ENCODE peak calls at places on chromosomes 12 and 14, in ten cellular contexts. Z is nephron progenitor cell; G is MCF 10A; J is CD8-positive, alpha-beta T cell; L is astrocyte of the spinal cord; Y is IMR-90; S is fibroblast of mammary gland; E is lung; I is HFFc6; F is endothelial cell of umbilical vein. R is an unnamed sample.
A peak's percentile ranks its signal among the peaks of the same experiment; 100 is the strongest.

GRCh38 chr12:108985750-108986149 is 35.1 kb downstream of the SVOP start:
- DNase-seq in Z (no peak), F (no peak), Y (no peak), S (no peak), G (no peak), L (no peak), I (no peak), J (no peak), E (no peak), R (no peak)

GRCh38 chr12:94208433-94208921 is 60.1 kb downstream of the PLXNC1 start:
- DNase-seq in S (peak; percentile 47), G (no peak), E (no peak), Z (no peak), I (no peak), Y (no peak), J (no peak), F (no peak), L (no peak), R (no peak)

GRCh38 chr12:51191516-51192283 is 18.8 kb upstream of the TFCP2 start:
- DNase-seq in G (no peak), L (no peak), E (no peak), Y (no peak), J (no peak), S (no peak), I (no peak), F (no peak), Z (no peak), R (no peak)

GRCh38 chr14:82779301-82779700 is 1245.6 kb upstream of the SEL1L start:
- DNase-seq in I (no peak), G (no peak), Y (no peak), F (no peak), J (no peak), L (no peak), E (peak; percentile 57), Z (no peak), S (no peak), R (no peak)

GRCh38 chr12:25585021-25585523 is 32.0 kb upstream of the LMNTD1 start:
- DNase-seq in L (peak; percentile 80), E (peak; percentile 42), Y (peak; percentile 17), Z (no peak), F (peak; percentile 45), G (peak; percentile 95), S (peak; percentile 94), J (no peak), I (no peak), R (peak; percentile 96)

GRCh38 chr14:34714320-34715107 is at the start of gene CFL2:
- DNase-seq in G (peak; percentile 54), L (peak; percentile 71), I (peak; percentile 64), F (peak; percentile 81), S (peak; percentile 50), E (peak; percentile 83), J (peak; percentile 67), Y (peak; percentile 52), Z (peak; percentile 88), R (peak; percentile 67)

GRCh38 chr14:77311217-77311616 is 9.5 kb downstream of the POMT2 start:
- DNase-seq in S (peak; percentile 67), I (no peak), L (no peak), J (no peak), F (no peak), E (no peak), Y (no peak), G (peak; percentile 25), Z (no peak), R (no peak)

GRCh38 chr14:104891664-104892500 is 26.8 kb downstream of the CEP170B start:
- DNase-seq in J (peak; percentile 4), Z (no peak), F (no peak), I (no peak), G (no peak), L (no peak), Y (no peak), S (no peak), E (no peak), R (no peak)

GRCh38 chr12:68958337-68958736 is 25.4 kb upstream of the CPM start:
- DNase-seq in Y (no peak), S (no peak), Z (no peak), I (no peak), F (no peak), E (no peak), J (no peak), L (no peak), G (no peak), R (no peak)

GRCh38 chr14:104768437-104769323 is 15.7 kb downstream of the SIVA1 start:
- DNase-seq in Z (peak; percentile 99), Y (peak; percentile 72), S (peak; percentile 71), I (peak; percentile 80), J (peak; percentile 96), F (peak; percentile 75), L (peak; percentile 73), G (peak; percentile 77), E (peak; percentile 91), R (peak; percentile 83)

DNA sequence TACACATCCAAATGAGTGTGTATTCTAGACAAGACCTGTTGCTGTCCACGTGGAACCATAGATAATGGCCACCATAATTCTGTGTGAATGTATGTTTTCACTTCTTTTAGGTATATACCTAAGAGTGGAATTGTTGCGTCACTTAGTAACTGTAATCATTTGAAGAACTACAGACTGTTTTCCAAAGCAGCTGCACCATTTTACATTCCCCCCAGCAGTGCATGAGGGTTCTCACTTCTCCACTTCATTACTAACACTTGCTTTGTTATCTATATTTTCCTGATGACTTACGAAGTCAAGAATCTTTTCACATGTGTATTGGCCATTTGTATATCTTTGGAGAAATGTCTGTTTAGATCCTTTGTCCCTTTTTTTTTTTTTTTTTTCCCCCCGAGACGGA is 106.4 kb downstream of the SCFD1 start:
- DNase-seq in F (no peak), Y (no peak), L (no peak), G (no peak), E (no peak), Z (no peak), I (no peak), J (no peak), S (no peak), R (no peak)
- TF ChIP-seq CTCF in F (no peak), Y (no peak), L (no peak), G (no peak), E (no peak), Z (no peak), I (no peak), J (no peak), S (no peak), R (no peak)

GRCh38 chr14:37089410-37089809 is 83.0 kb downstream of the SLC25A21 start:
- DNase-seq in S (no peak), E (no peak), F (no peak), Y (no peak), G (no peak), J (no peak), L (no peak), Z (no peak), I (no peak), R (no peak)
- TF ChIP-seq CTCF in S (no peak), E (no peak), F (no peak), Y (no peak), G (no peak), J (no peak), L (no peak), Z (no peak), I (no peak), R (no peak)

DNA sequence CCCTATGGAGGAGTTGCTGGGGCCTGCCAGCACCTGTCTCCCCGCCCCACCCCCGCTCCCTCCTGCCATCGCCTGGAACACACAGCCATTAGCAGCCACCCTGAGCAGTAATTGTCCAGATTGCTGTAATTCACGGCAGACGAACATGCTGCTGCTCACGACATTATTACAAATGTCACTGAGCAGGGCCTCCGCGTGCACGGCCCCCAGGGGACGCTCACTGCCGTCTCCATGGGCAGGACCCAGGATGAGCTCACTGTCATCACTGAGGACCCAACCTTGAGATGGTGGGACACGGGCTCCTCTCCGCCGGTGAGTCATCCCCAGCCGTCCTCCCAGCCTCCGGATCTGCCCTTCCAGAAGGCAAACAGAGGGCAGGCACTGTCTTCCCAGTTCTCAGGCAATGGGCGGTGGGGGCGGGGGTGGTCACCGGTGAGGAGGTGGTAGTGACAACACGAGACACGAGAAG is 100.4 kb downstream of the RFLNA start:
- DNase-seq in F (no peak), E (no peak), Y (no peak), G (no peak), Z (no peak), S (no peak), I (no peak), L (no peak), J (no peak), R (no peak)
- TF ChIP-seq CTCF in F (no peak), E (no peak), Y (no peak), G (no peak), Z (no peak), S (no peak), I (no peak), L (no peak), J (no peak), R (no peak)

DNA sequence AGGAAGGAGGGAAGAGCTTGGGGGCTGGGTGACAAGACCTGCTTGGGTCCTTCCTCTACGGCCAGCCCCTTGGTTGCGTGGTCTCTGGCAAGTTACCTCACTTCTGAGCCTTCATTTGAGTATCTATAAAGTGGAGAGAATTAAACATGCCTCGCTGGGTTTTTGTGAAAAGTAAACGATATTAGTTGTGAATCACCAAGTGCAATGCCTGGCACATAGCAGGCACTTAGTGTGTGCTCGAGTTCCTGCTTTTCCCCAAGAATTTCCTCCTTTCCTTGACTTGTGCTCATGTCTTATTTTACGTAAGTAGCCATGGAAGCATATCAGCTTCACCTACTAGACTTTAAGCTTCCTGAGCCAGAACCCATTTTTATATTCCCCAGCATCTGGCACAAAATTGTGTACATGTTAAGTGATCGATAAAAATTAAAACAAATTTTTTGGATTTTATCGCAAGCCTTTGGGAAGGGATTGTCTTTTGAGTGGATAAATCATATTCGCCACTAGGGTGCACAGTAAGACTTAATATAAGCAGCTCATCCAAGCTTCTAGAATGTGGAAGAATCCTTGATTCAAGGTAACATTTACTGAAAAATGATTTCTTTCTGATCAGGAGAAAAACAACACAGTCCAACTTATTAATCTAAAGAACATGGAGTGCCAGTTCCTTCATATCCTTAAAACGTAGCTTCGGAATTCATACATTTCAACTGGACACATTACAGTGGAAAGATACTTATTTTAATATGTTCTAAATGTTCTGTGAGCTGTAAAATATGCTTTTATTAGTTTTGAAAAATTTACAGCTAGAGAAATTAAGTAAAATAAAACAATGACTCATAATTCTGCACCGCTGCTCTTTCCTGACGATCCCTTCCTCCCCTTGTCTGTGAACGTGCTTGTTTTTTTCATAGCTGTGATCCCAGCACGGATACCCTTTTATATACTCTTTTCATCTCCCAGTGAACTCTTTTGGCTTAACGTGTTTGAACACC is 62.0 kb downstream of the SLC25A47 start:
- DNase-seq in E (no peak), G (peak; percentile 55), Y (peak; percentile 81), L (peak; percentile 81), J (no peak), F (peak; percentile 77), Z (no peak), I (peak; percentile 53), S (peak; percentile 76), R (peak; percentile 84)
- TF ChIP-seq CTCF in E (peak; percentile 41), G (peak; percentile 60), Y (peak; percentile 74), L (peak; percentile 49), J (no peak), F (peak; percentile 39), Z (peak; percentile 40), I (peak; percentile 85), S (peak; percentile 59), R (peak; percentile 57)

GRCh38 chr14:92613008-92613658 is 99.6 kb downstream of the RIN3 start:
- DNase-seq in L (no peak), I (no peak), J (peak; percentile 72), Y (no peak), S (no peak), E (peak; percentile 55), Z (peak; percentile 62), F (no peak), G (peak; percentile 49), R (no peak)
- TF ChIP-seq CTCF in L (peak; percentile 86), I (peak; percentile 84), J (peak; percentile 94), Y (peak; percentile 74), S (peak; percentile 73), E (peak; percentile 32), Z (peak; percentile 56), F (peak; percentile 68), G (peak; percentile 64), R (peak; percentile 79)